ENCODE peak calls at places on chromosomes 4 and X, in six cellular contexts. H is MM.1S, B is GM23248, X is PC-3, W is HCT116, T is SK-N-SH. Q is an unnamed sample.

GRCh38 chrX:12814434-12814833 is 23.2 kb downstream of the PRPS2 start:
- DNase-seq in H (peak; percentile 60), B (peak; percentile 56), X (peak; percentile 79), W (no peak), T (peak; percentile 43), Q (peak; percentile 83)

GRCh38 chr4:151025759-151026158 is 10.7 kb upstream of the LRBA start:
- DNase-seq in H (no peak), B (no peak), X (no peak), W (no peak), T (no peak), Q (no peak)

GRCh38 chr4:16126714-16127113 is 42.9 kb upstream of the PROM1 start:
- DNase-seq in H (no peak), B (no peak), X (no peak), W (no peak), T (no peak), Q (no peak)

GRCh38 chrX:107107459-107107858 is 11.2 kb downstream of the RBM41 start:
- DNase-seq in H (no peak), B (no peak), X (no peak), W (no peak), T (no peak), Q (no peak)

GRCh38 chrX:15170927-15171326 is 99.0 kb downstream of the ASB9 start:
- DNase-seq in H (no peak), B (no peak), X (no peak), W (no peak), T (no peak), Q (no peak)

GRCh38 chr4:100317032-100317864 is 127.0 kb upstream of the DDIT4L start:
- DNase-seq in H (no peak), B (peak; percentile 56), X (no peak), W (no peak), T (no peak), Q (no peak)

GRCh38 chr4:176422031-176422430 is 102.3 kb downstream of the SPCS3 start:
- DNase-seq in H (no peak), B (peak; percentile 19), X (peak; percentile 42), W (no peak), T (no peak), Q (no peak)

GRCh38 chr4:37867102-37867501 is 23.8 kb upstream of the TBC1D1 start:
- DNase-seq in H (no peak), B (no peak), X (no peak), W (no peak), T (no peak), Q (no peak)

GRCh38 chr4:38424171-38424871 is 239.7 kb upstream of the KLF3 start:
- DNase-seq in H (no peak), B (no peak), X (no peak), W (no peak), T (peak; percentile 5), Q (no peak)

GRCh38 chr4:153295131-153295755 is 49.2 kb upstream of the MND1 start:
- DNase-seq in H (no peak), B (no peak), X (no peak), W (no peak), T (no peak), Q (no peak)

GRCh38 chrX:46865281-46865680 is 28.4 kb downstream of the RP2 start:
- DNase-seq in H (no peak), B (peak; percentile 28), X (peak; percentile 69), W (no peak), T (no peak), Q (no peak)

GRCh38 chr4:33881176-33881575 is 2363.1 kb downstream of the ARAP2 start:
- DNase-seq in H (no peak), B (no peak), X (no peak), W (no peak), T (no peak), Q (no peak)

GRCh38 chr4:76364763-76365162 is 56.2 kb downstream of the CCDC158 start:
- DNase-seq in H (no peak), B (no peak), X (no peak), W (no peak), T (peak; percentile 61), Q (no peak)

GRCh38 chrX:63993936-63994335 is 208.9 kb upstream of the ARHGEF9 start:
- DNase-seq in H (no peak), B (no peak), X (no peak), W (no peak), T (no peak), Q (no peak)

GRCh38 chr4:75849459-75849858 is 52.8 kb downstream of the PPEF2 start:
- DNase-seq in H (no peak), B (peak; percentile 31), X (no peak), W (no peak), T (no peak), Q (no peak)

GRCh38 chr4:141768954-141769353 is 132.6 kb downstream of the IL15 start:
- DNase-seq in H (no peak), B (peak; percentile 89), X (peak; percentile 74), W (no peak), T (no peak), Q (no peak)

GRCh38 chr4:33512397-33512796 is 2731.9 kb downstream of the ARAP2 start:
- DNase-seq in H (peak; percentile 69), B (no peak), X (no peak), W (no peak), T (no peak), Q (peak; percentile 47)

GRCh38 chrX:19953145-19953544 is 37.7 kb downstream of the BCLAF3 start:
- DNase-seq in H (peak; percentile 56), B (no peak), X (no peak), W (no peak), T (no peak), Q (no peak)

GRCh38 chr4:76214269-76214628 is 625 bp upstream of the SCARB2 start:
- DNase-seq in H (peak; percentile 65), B (no peak), X (peak; percentile 12), W (no peak), T (no peak), Q (peak; percentile 41)

GRCh38 chrX:131812847-131813825 is 210.0 kb upstream of the STK26 start:
- DNase-seq in H (peak; percentile 97), B (peak; percentile 18), X (peak; percentile 21), W (no peak), T (peak; percentile 36), Q (peak; percentile 90)

GRCh38 chrX:12360991-12361598 is 222.8 kb downstream of the FRMPD4 start:
- DNase-seq in H (no peak), B (no peak), X (peak; percentile 58), W (no peak), T (no peak), Q (no peak)

GRCh38 chrX:121323337-121323736 is 275.9 kb downstream of the GLUD2 start:
- DNase-seq in H (no peak), B (no peak), X (no peak), W (no peak), T (no peak), Q (no peak)

GRCh38 chrX:46575991-46576392 is 2.4 kb downstream of the CHST7 start:
- DNase-seq in H (no peak), B (peak; percentile 30), X (peak; percentile 32), W (no peak), T (no peak), Q (no peak)

GRCh38 chr4:76011700-76012387 is 4.5 kb upstream of the CXCL9 start:
- DNase-seq in H (no peak), B (peak; percentile 92), X (peak; percentile 61), W (no peak), T (peak; percentile 13), Q (no peak)

GRCh38 chr4:53916431-53916889 is 147.9 kb downstream of the CHIC2 start:
- DNase-seq in H (no peak), B (peak; percentile 78), X (peak; percentile 74), W (no peak), T (no peak), Q (no peak)
- H3K4me3 ChIP-seq in H (no peak overlapping the region), B (no peak overlapping the region), X (no peak overlapping the region), W (no peak overlapping the region), T (no peak overlapping the region), Q (no peak overlapping the region)

DNA sequence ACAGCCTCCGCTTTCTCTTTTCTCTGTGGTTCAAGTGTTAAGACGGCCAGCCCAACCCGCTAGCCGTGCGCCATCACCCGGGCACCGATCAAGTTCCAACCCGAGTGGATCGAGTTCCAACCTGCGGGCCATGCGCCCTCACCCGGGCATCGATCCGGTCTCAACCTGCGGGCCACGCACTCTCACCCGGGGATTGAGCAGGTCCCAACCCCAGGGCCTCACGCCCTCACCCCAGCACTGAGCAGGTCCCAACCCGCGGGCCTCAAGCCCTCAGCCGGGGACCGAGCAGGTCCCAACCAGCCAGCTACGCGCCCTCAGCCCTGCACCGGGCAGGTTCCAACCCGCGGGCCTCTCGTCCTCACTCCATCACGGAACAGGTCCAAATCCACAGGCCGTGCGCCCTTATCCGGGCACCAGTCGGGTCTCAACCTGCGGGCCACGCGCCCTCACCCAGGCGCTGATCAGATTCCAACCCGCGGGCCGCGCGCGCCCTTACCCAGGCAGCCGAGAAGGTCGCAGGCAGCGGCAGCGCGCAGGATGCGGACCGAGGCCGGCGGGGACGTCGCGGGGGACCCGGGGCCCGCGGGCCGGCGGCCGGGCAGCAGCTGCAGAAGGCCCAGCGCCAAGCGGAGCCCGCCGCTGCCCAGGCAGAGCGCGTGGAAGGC is 443 bp downstream of the GPR143 start:
- DNase-seq in H (no peak), B (no peak), X (no peak), W (no peak), T (no peak), Q (no peak)
- H3K9ac ChIP-seq in H (no peak overlapping the region), B (no peak overlapping the region), X (no peak overlapping the region), W (no peak overlapping the region), T (no peak overlapping the region), Q (no peak overlapping the region)

DNA sequence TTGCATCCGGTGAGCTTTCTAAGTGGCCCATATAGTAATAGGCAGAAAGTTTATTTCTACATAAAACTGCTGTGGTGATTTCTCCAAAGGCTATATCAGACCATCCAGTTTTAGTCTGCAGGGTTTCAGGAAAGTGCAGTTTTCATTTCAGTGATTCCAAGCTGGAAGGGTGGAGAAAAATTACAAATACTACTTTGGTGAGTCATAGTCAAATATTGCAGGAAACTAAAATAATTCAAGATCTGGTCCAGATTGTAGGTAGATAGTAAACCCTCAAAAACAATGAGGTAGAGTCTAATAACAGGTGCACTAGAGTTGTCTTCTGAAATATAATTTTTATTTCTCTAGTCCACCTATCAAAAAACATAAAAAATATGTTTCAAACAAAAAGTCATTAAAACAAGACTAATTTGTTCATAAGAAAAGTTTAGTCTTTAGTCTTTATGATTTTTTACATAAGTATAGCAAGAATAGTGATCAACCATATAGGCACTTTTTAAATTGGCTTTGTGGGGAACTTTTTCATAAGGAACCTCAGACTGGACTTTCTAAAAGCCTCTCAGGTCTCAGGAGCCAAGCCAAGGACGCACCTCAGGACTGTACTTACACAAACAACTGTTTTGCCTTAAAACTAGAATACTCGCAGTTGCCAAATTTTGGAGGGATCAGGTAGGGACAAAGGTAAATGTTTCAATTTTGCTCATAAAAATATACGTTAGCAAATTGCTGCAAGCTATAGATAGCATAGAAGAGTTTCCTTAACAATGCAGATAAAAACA is 101.8 kb upstream of the TLR3 start:
- DNase-seq in H (no peak), B (peak; percentile 13), X (peak; percentile 46), W (no peak), T (no peak), Q (no peak)
- H3K9me2 ChIP-seq in H (no peaks in the 10 kb centered on the region), B (no peaks in the 10 kb centered on the region), X (no peaks in the 10 kb centered on the region), W (no peaks in the 10 kb centered on the region), T (no peaks in the 10 kb centered on the region), Q (no peaks in the 10 kb centered on the region)

DNA sequence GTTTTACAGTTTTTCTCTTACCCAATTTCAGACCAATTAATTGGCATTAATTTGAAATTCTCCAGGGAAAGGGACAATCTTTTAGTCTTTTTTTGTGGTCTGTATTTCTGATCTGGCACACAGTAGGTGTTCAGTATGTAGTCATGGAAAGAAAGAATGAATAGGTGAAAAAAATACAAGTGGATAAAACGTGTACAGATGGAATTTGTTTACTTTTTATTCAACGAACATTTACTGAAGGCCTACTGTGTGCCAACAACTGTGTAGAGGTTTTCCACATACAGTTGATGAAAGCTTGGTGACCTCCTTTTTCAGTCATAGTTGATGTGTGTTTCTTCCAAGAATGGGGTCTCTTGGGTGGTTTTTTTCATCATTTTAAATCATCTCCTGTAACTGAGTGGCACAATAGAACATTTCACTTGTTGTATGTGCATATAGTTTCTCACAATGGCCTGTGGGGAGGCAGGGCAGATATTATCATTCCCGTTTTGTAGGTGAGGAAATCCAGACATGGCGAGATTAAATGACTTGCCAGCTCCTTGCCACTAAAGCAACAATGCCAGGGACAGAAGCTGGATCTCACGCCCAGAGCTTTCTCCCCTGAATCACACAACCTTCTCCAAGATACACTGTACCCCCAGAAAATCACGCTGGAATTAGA is 102.4 kb downstream of the CEP135 start:
- DNase-seq in H (no peak), B (no peak), X (no peak), W (no peak), T (peak; percentile 67), Q (no peak)
- H3K4me3 ChIP-seq in H (no peak overlapping the region), B (no peak overlapping the region), X (no peak overlapping the region), W (no peak overlapping the region), T (no peak overlapping the region), Q (no peak overlapping the region)

Q was measured in Karpas-422.